ENCODE peak calls at places on chromosome 4, in eight cellular contexts. One of them, this sample, is unnamed.

GRCh38 chr4:183438458-183439113 is 5.8 kb upstream of the CDKN2AIP start:
- DNase-seq in cardiac muscle cell: no peak
- DNase-seq in PC-3: peak
- DNase-seq in lower lobe of right lung: no peak
- DNase-seq in RWPE1: peak
- DNase-seq in foreskin fibroblast: peak
- DNase-seq in fibroblast of lung: peak
- DNase-seq in AG04450: peak
- DNase-seq in this sample: no peak

GRCh38 chr4:38601244-38601915 is 62.6 kb upstream of the KLF3 start:
- DNase-seq in AG04450: peak
- DNase-seq in PC-3: peak
- DNase-seq in foreskin fibroblast: peak
- DNase-seq in cardiac muscle cell: no peak
- DNase-seq in fibroblast of lung: peak
- DNase-seq in lower lobe of right lung: no peak
- DNase-seq in RWPE1: no peak
- DNase-seq in this sample: no peak

GRCh38 chr4:7890635-7891393 is 48.8 kb downstream of the AFAP1 start:
- DNase-seq in lower lobe of right lung: no peak
- DNase-seq in PC-3: peak
- DNase-seq in RWPE1: peak
- DNase-seq in foreskin fibroblast: peak
- DNase-seq in fibroblast of lung: peak
- DNase-seq in cardiac muscle cell: no peak
- DNase-seq in AG04450: no peak
- DNase-seq in this sample: no peak

GRCh38 chr4:57465321-57466056 is 355.3 kb upstream of the IGFBP7 start:
- DNase-seq in cardiac muscle cell: no peak
- DNase-seq in foreskin fibroblast: no peak
- DNase-seq in PC-3: no peak
- DNase-seq in fibroblast of lung: no peak
- DNase-seq in AG04450: no peak
- DNase-seq in RWPE1: no peak
- DNase-seq in lower lobe of right lung: no peak
- DNase-seq in this sample: no peak

GRCh38 chr4:2087170-2087569 is 28.0 kb downstream of the NAT8L start:
- DNase-seq in AG04450: no peak
- DNase-seq in PC-3: peak
- DNase-seq in lower lobe of right lung: no peak
- DNase-seq in fibroblast of lung: no peak
- DNase-seq in RWPE1: no peak
- DNase-seq in cardiac muscle cell: no peak
- DNase-seq in foreskin fibroblast: peak
- DNase-seq in this sample: no peak

GRCh38 chr4:147491076-147491475 is 10.2 kb downstream of the EDNRA start:
- DNase-seq in foreskin fibroblast: no peak
- DNase-seq in AG04450: no peak
- DNase-seq in PC-3: no peak
- DNase-seq in lower lobe of right lung: no peak
- DNase-seq in fibroblast of lung: no peak
- DNase-seq in RWPE1: no peak
- DNase-seq in cardiac muscle cell: no peak
- DNase-seq in this sample: no peak

GRCh38 chr4:4726051-4726450 is 133.4 kb upstream of the MSX1 start:
- DNase-seq in RWPE1: no peak
- DNase-seq in lower lobe of right lung: no peak
- DNase-seq in fibroblast of lung: no peak
- DNase-seq in cardiac muscle cell: no peak
- DNase-seq in AG04450: no peak
- DNase-seq in foreskin fibroblast: no peak
- DNase-seq in PC-3: no peak
- DNase-seq in this sample: no peak

GRCh38 chr4:12041828-12042227 is 613.1 kb upstream of the HS3ST1 start:
- DNase-seq in cardiac muscle cell: peak
- DNase-seq in fibroblast of lung: no peak
- DNase-seq in RWPE1: no peak
- DNase-seq in PC-3: no peak
- DNase-seq in AG04450: no peak
- DNase-seq in foreskin fibroblast: no peak
- DNase-seq in lower lobe of right lung: no peak
- DNase-seq in this sample: no peak

GRCh38 chr4:17280266-17280665 is 231.6 kb downstream of the QDPR start:
- DNase-seq in RWPE1: no peak
- DNase-seq in fibroblast of lung: no peak
- DNase-seq in foreskin fibroblast: no peak
- DNase-seq in AG04450: no peak
- DNase-seq in PC-3: no peak
- DNase-seq in lower lobe of right lung: no peak
- DNase-seq in cardiac muscle cell: no peak
- DNase-seq in this sample: no peak
- TF ChIP-seq CTCF in RWPE1: no peak
- TF ChIP-seq CTCF in fibroblast of lung: no peak
- TF ChIP-seq CTCF in foreskin fibroblast: no peak
- TF ChIP-seq CTCF in AG04450: peak
- TF ChIP-seq CTCF in PC-3: no peak
- TF ChIP-seq CTCF in lower lobe of right lung: no peak
- TF ChIP-seq CTCF in cardiac muscle cell: no peak
- TF ChIP-seq CTCF in this sample: no peak

DNA sequence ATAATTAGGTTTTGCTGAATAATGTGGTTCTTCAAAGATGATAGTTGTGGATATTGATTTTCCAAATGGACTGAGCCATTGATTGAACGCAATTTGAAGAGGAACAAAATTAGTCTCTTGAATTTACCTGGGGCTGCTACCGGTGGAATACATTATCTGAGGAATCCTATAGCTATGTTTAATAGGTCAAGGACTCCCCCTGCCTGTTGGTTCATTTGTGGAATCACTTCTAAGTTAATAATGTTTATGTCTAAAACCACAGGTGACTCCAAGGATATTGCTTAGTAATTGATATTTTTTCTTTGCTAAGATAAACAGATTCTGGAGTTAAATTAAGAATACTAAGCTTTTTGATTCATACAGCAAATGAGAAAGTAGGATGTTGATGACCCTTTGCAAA is 576.0 kb upstream of the PABPC4L start:
- DNase-seq in PC-3: peak
- DNase-seq in foreskin fibroblast: no peak
- DNase-seq in fibroblast of lung: peak
- DNase-seq in lower lobe of right lung: no peak
- DNase-seq in cardiac muscle cell: peak
- DNase-seq in AG04450: no peak
- DNase-seq in RWPE1: peak
- DNase-seq in this sample: no peak
- TF ChIP-seq CTCF in PC-3: peak
- TF ChIP-seq CTCF in foreskin fibroblast: no peak
- TF ChIP-seq CTCF in fibroblast of lung: no peak
- TF ChIP-seq CTCF in lower lobe of right lung: peak
- TF ChIP-seq CTCF in cardiac muscle cell: no peak
- TF ChIP-seq CTCF in AG04450: no peak
- TF ChIP-seq CTCF in RWPE1: no peak
- TF ChIP-seq CTCF in this sample: peak

DNA sequence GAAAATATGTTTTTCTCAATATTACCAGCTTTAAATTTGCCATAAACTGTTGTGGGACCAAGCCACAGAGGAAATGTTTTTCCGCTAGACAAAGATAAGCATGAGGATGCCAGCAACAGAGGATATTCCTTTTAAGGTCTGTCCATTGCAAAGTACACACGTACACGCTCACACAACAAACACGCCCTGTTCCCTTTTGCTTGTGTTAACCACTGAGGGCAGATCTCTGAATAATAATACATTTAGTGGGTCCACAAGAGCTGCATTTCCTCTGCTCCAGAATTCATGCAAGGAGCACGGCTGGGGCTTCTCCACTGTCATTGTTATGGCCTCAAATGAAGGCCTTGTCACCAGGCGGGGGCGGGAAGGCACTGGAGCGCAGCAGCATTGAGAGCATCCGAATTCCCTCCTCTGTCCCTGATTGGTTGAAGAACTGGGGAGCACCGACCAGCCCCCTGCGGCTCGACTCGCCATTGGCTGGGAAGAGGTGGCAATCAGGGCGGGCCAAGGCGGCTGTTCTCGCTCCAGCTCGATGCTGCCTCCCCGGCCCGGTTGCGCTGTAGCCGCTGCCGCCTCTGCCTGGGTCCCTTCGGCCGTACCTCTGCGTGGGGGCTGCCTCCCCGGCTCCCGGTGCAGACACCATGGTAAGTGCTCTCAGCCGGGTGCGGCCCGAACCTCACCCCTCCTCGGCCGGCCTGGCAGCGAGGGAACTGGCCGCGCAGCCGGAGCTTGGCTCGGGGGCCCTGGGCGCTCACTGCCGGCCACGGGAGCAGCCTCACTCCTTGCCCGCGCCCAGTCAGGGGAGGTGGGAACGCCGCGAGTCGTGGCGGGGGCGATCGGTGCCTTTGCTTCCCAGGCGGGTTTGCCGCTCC is at the start of gene GUCY1B1:
- DNase-seq in foreskin fibroblast: peak
- DNase-seq in cardiac muscle cell: peak
- DNase-seq in RWPE1: peak
- DNase-seq in fibroblast of lung: peak
- DNase-seq in AG04450: peak
- DNase-seq in lower lobe of right lung: peak
- DNase-seq in PC-3: peak
- DNase-seq in this sample: peak
- TF ChIP-seq CTCF in foreskin fibroblast: no peak
- TF ChIP-seq CTCF in cardiac muscle cell: peak
- TF ChIP-seq CTCF in RWPE1: no peak
- TF ChIP-seq CTCF in fibroblast of lung: peak
- TF ChIP-seq CTCF in AG04450: peak
- TF ChIP-seq CTCF in lower lobe of right lung: peak
- TF ChIP-seq CTCF in PC-3: peak
- TF ChIP-seq CTCF in this sample: peak

DNA sequence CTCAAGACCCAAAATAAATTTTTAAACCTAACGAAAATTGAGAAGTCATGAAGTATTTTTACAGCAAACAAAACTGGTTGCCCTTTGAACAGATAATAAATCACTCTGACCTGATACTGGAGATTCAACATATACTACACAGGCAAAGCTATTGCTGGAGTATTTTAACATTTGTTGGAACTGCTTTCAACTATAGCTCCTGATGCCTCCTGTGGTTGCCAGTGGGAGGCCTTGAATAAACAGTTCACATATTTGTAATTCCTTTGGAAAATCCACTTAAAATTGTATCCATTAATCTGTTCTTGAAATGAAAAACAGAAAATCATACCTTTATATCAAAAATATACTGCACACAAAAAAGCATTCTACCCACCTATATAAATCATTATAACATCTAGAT is 605.1 kb downstream of the KCTD8 start:
- DNase-seq in foreskin fibroblast: no peak
- DNase-seq in lower lobe of right lung: no peak
- DNase-seq in AG04450: no peak
- DNase-seq in PC-3: peak
- DNase-seq in fibroblast of lung: peak
- DNase-seq in cardiac muscle cell: no peak
- DNase-seq in RWPE1: no peak
- DNase-seq in this sample: no peak
- TF ChIP-seq CTCF in foreskin fibroblast: no peak
- TF ChIP-seq CTCF in lower lobe of right lung: no peak
- TF ChIP-seq CTCF in AG04450: no peak
- TF ChIP-seq CTCF in PC-3: peak
- TF ChIP-seq CTCF in fibroblast of lung: no peak
- TF ChIP-seq CTCF in cardiac muscle cell: no peak
- TF ChIP-seq CTCF in RWPE1: no peak
- TF ChIP-seq CTCF in this sample: peak

GRCh38 chr4:87516683-87517082 is 12.5 kb downstream of the SPARCL1 start:
- DNase-seq in PC-3: no peak
- DNase-seq in RWPE1: no peak
- DNase-seq in cardiac muscle cell: no peak
- DNase-seq in foreskin fibroblast: no peak
- DNase-seq in fibroblast of lung: no peak
- DNase-seq in AG04450: no peak
- DNase-seq in lower lobe of right lung: no peak
- DNase-seq in this sample: no peak
- TF ChIP-seq CTCF in PC-3: no peak
- TF ChIP-seq CTCF in RWPE1: no peak
- TF ChIP-seq CTCF in cardiac muscle cell: no peak
- TF ChIP-seq CTCF in foreskin fibroblast: no peak
- TF ChIP-seq CTCF in fibroblast of lung: no peak
- TF ChIP-seq CTCF in AG04450: no peak
- TF ChIP-seq CTCF in lower lobe of right lung: no peak
- TF ChIP-seq CTCF in this sample: no peak

GRCh38 chr4:182405087-182405486 is 161.9 kb downstream of the TENM3 start:
- DNase-seq in AG04450: no peak
- DNase-seq in foreskin fibroblast: no peak
- DNase-seq in fibroblast of lung: no peak
- DNase-seq in lower lobe of right lung: no peak
- DNase-seq in RWPE1: no peak
- DNase-seq in cardiac muscle cell: no peak
- DNase-seq in PC-3: no peak
- DNase-seq in this sample: no peak

GRCh38 chr4:182400754-182401153 is 157.6 kb downstream of the TENM3 start:
- DNase-seq in cardiac muscle cell: no peak
- DNase-seq in lower lobe of right lung: no peak
- DNase-seq in RWPE1: no peak
- DNase-seq in AG04450: no peak
- DNase-seq in fibroblast of lung: no peak
- DNase-seq in PC-3: no peak
- DNase-seq in foreskin fibroblast: no peak
- DNase-seq in this sample: no peak

DNA sequence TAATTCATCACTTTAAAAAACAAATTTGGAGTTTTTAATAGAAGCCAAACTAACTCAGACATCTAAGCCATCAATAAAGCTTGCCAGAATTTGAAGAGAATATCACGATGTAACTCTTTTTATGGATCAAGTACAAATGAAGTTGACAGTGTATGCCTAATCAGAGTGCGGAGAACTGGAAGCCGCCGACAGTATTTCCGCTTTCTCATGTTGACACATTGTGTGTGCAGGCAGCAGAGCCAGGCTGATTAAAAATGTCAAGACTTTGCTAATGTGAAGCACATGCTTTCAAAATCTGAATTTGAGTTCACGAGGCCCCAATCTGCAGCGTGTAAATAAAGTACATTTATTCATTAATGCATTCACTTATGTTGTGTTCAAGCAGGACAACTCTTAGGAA is 161.2 kb downstream of the TENM3 start:
- DNase-seq in lower lobe of right lung: no peak
- DNase-seq in AG04450: no peak
- DNase-seq in RWPE1: no peak
- DNase-seq in foreskin fibroblast: peak
- DNase-seq in PC-3: no peak
- DNase-seq in cardiac muscle cell: no peak
- DNase-seq in fibroblast of lung: no peak
- DNase-seq in this sample: no peak
- TF ChIP-seq CTCF in lower lobe of right lung: no peak
- TF ChIP-seq CTCF in AG04450: no peak
- TF ChIP-seq CTCF in RWPE1: no peak
- TF ChIP-seq CTCF in foreskin fibroblast: no peak
- TF ChIP-seq CTCF in PC-3: no peak
- TF ChIP-seq CTCF in cardiac muscle cell: no peak
- TF ChIP-seq CTCF in fibroblast of lung: no peak
- TF ChIP-seq CTCF in this sample: no peak

This sample was measured in neural crest cell.